ENCODE peak calls at places on chromosomes 5 and 9, in six cellular contexts. Z is activated CD8-positive, alpha-beta T cell treated with anti-CD3 and anti-CD28 coated beads, Interleukin-2, amount 10 ng/mL, durations not matched to agents 7 days and 5 days; A is heart left ventricle; J is natural killer cell treated with Interleukin-12 subunit alpha and Interleukin-12 subunit beta and Interleukin-15 and Interleukin-18, amount 100 ng/mL, for 72 hours; Q is stimulated activated naive CD8-positive, alpha-beta T cell treated with anti-CD3 and anti-CD28 coated beads, Interleukin-15, amount 100 ng/mL, for 72 hours; F is PC-3. B is an unnamed sample.

GRCh38 chr9:134525841-134526797 is 115.5 kb upstream of the COL5A1 start:
- ATAC-seq in J (no peak), A (peak; percentile 84), Q (no peak), F (no peak), Z (no peak), B (no peak)

GRCh38 chr5:123448017-123448617 is 24.9 kb upstream of the CEP120 start:
- ATAC-seq in Z (peak; percentile 81), F (no peak), J (peak; percentile 76), Q (peak; percentile 94), A (no peak), B (no peak)

GRCh38 chr5:137498736-137499505 is at the start of gene SPOCK1:
- ATAC-seq in Q (peak; percentile 86), Z (peak; percentile 97), J (peak; percentile 88), A (peak; percentile 96), F (peak; percentile 91), B (peak; percentile 95)

GRCh38 chr5:151347364-151347763 is at the start of gene SLC36A2:
- ATAC-seq in Q (no peak), F (no peak), A (no peak), J (no peak), Z (no peak), B (no peak)

GRCh38 chr5:87101321-87101720 is 166.4 kb upstream of the RASA1 start:
- ATAC-seq in J (no peak), Q (no peak), F (no peak), A (no peak), Z (no peak), B (no peak)

GRCh38 chr9:124282442-124283231 is 24.9 kb downstream of the NEK6 start:
- ATAC-seq in A (peak; percentile 74), F (no peak), Z (no peak), Q (no peak), J (no peak), B (no peak)

GRCh38 chr9:33139421-33140228 is 27.5 kb downstream of the B4GALT1 start:
- ATAC-seq in Q (no peak), A (peak; percentile 78), J (no peak), Z (no peak), F (no peak), B (peak; percentile 57)

GRCh38 chr9:91857291-91857781 is 92.7 kb downstream of the ROR2 start:
- ATAC-seq in Z (no peak), Q (no peak), F (no peak), A (no peak), J (no peak), B (no peak)

GRCh38 chr5:125269926-125270325 is 523.5 kb upstream of the ZNF608 start:
- ATAC-seq in J (no peak), F (no peak), Q (no peak), Z (no peak), A (no peak), B (no peak)

GRCh38 chr5:115330868-115331267 is 34.4 kb upstream of the CCDC112 start:
- ATAC-seq in J (no peak), Z (no peak), Q (no peak), F (no peak), A (no peak), B (no peak)

GRCh38 chr9:17630531-17630949 is 51.7 kb downstream of the SH3GL2 start:
- ATAC-seq in F (peak; percentile 81), A (no peak), J (no peak), Q (no peak), Z (no peak), B (no peak)

GRCh38 chr5:142846402-142846801 is 76.2 kb downstream of the ARHGAP26 start:
- ATAC-seq in F (no peak), Q (no peak), A (peak; percentile 6), Z (no peak), J (no peak), B (no peak)

GRCh38 chr9:70435948-70436347 is 21.5 kb upstream of the KLF9 start:
- ATAC-seq in J (no peak), F (no peak), Q (no peak), Z (no peak), A (peak; percentile 27), B (no peak)